ENCODE peak calls at places on chromosomes 1 and 21, in eight cellular contexts. One of them, this sample, is unnamed.
A peak's percentile ranks its signal among the peaks of the same experiment; 100 is the strongest.

GRCh38 chr1:8879348-8880067 is 1.0 kb upstream of the ENO1 start:
- DNase-seq in sigmoid colon: peak; percentile 81
- DNase-seq in K562: no peak
- DNase-seq in IMR-90: no peak
- DNase-seq in Peyer's patch: no peak
- DNase-seq in stomach: no peak
- DNase-seq in heart left ventricle: no peak
- DNase-seq in transverse colon: no peak
- DNase-seq in this sample: peak; percentile 85

GRCh38 chr1:1144122-1144842 is 28.4 kb upstream of the C1orf159 start:
- DNase-seq in Peyer's patch: peak; percentile 87
- DNase-seq in stomach: peak; percentile 90
- DNase-seq in IMR-90: no peak
- DNase-seq in heart left ventricle: no peak
- DNase-seq in sigmoid colon: no peak
- DNase-seq in K562: no peak
- DNase-seq in transverse colon: peak; percentile 86
- DNase-seq in this sample: no peak

GRCh38 chr1:180898441-180899219 is 14.1 kb upstream of the KIAA1614 start:
- DNase-seq in sigmoid colon: no peak
- DNase-seq in heart left ventricle: no peak
- DNase-seq in Peyer's patch: no peak
- DNase-seq in K562: no peak
- DNase-seq in stomach: no peak
- DNase-seq in transverse colon: no peak
- DNase-seq in IMR-90: peak; percentile 12
- DNase-seq in this sample: no peak

GRCh38 chr1:101198842-101199636 is 37.8 kb upstream of the S1PR1 start:
- DNase-seq in stomach: no peak
- DNase-seq in transverse colon: no peak
- DNase-seq in Peyer's patch: no peak
- DNase-seq in heart left ventricle: no peak
- DNase-seq in IMR-90: no peak
- DNase-seq in K562: peak; percentile 37
- DNase-seq in sigmoid colon: no peak
- DNase-seq in this sample: no peak

GRCh38 chr1:34361121-34361520 is 184.4 kb downstream of the C1orf94 start:
- DNase-seq in stomach: no peak
- DNase-seq in sigmoid colon: no peak
- DNase-seq in transverse colon: no peak
- DNase-seq in heart left ventricle: no peak
- DNase-seq in Peyer's patch: no peak
- DNase-seq in K562: no peak
- DNase-seq in IMR-90: no peak
- DNase-seq in this sample: no peak

GRCh38 chr21:29334717-29335428 is 36.2 kb downstream of the BACH1 start:
- DNase-seq in transverse colon: no peak
- DNase-seq in Peyer's patch: no peak
- DNase-seq in IMR-90: peak; percentile 78
- DNase-seq in K562: no peak
- DNase-seq in stomach: no peak
- DNase-seq in sigmoid colon: no peak
- DNase-seq in heart left ventricle: no peak
- DNase-seq in this sample: no peak

GRCh38 chr1:156677616-156678596 is 699 bp upstream of the NES start:
- DNase-seq in stomach: peak; percentile 54
- DNase-seq in IMR-90: peak; percentile 89
- DNase-seq in Peyer's patch: no peak
- DNase-seq in transverse colon: peak; percentile 56
- DNase-seq in heart left ventricle: peak; percentile 80
- DNase-seq in K562: peak; percentile 87
- DNase-seq in sigmoid colon: peak; percentile 88
- DNase-seq in this sample: peak; percentile 58

GRCh38 chr1:71242239-71242638 is 161.4 kb upstream of the ZRANB2 start:
- DNase-seq in K562: no peak
- DNase-seq in transverse colon: no peak
- DNase-seq in stomach: no peak
- DNase-seq in Peyer's patch: no peak
- DNase-seq in IMR-90: peak; percentile 10
- DNase-seq in heart left ventricle: no peak
- DNase-seq in sigmoid colon: no peak
- DNase-seq in this sample: no peak

GRCh38 chr1:171381866-171382210 is 67.9 kb downstream of the FMO4 start:
- DNase-seq in transverse colon: no peak
- DNase-seq in K562: no peak
- DNase-seq in Peyer's patch: no peak
- DNase-seq in IMR-90: no peak
- DNase-seq in heart left ventricle: no peak
- DNase-seq in stomach: no peak
- DNase-seq in sigmoid colon: no peak
- DNase-seq in this sample: no peak

GRCh38 chr1:150560011-150560438 is 10.8 kb downstream of the ADAMTSL4 start:
- DNase-seq in K562: peak; percentile 84
- DNase-seq in sigmoid colon: peak; percentile 91
- DNase-seq in IMR-90: no peak
- DNase-seq in stomach: peak; percentile 85
- DNase-seq in Peyer's patch: peak; percentile 81
- DNase-seq in transverse colon: peak; percentile 85
- DNase-seq in heart left ventricle: peak; percentile 77
- DNase-seq in this sample: peak; percentile 76

GRCh38 chr1:64010316-64010715 is 193.1 kb upstream of the UBE2U start:
- DNase-seq in transverse colon: no peak
- DNase-seq in K562: no peak
- DNase-seq in stomach: no peak
- DNase-seq in Peyer's patch: no peak
- DNase-seq in sigmoid colon: no peak
- DNase-seq in heart left ventricle: no peak
- DNase-seq in IMR-90: no peak
- DNase-seq in this sample: no peak

GRCh38 chr1:64013395-64013794 is 190.0 kb upstream of the UBE2U start:
- DNase-seq in sigmoid colon: no peak
- DNase-seq in K562: no peak
- DNase-seq in stomach: no peak
- DNase-seq in Peyer's patch: no peak
- DNase-seq in heart left ventricle: no peak
- DNase-seq in transverse colon: no peak
- DNase-seq in IMR-90: no peak
- DNase-seq in this sample: no peak
- TF ChIP-seq CTCF in sigmoid colon: no peak
- TF ChIP-seq CTCF in K562: no peak
- TF ChIP-seq CTCF in stomach: no peak
- TF ChIP-seq CTCF in Peyer's patch: no peak
- TF ChIP-seq CTCF in heart left ventricle: no peak
- TF ChIP-seq CTCF in transverse colon: no peak
- TF ChIP-seq CTCF in IMR-90: no peak
- TF ChIP-seq CTCF in this sample: no peak

DNA sequence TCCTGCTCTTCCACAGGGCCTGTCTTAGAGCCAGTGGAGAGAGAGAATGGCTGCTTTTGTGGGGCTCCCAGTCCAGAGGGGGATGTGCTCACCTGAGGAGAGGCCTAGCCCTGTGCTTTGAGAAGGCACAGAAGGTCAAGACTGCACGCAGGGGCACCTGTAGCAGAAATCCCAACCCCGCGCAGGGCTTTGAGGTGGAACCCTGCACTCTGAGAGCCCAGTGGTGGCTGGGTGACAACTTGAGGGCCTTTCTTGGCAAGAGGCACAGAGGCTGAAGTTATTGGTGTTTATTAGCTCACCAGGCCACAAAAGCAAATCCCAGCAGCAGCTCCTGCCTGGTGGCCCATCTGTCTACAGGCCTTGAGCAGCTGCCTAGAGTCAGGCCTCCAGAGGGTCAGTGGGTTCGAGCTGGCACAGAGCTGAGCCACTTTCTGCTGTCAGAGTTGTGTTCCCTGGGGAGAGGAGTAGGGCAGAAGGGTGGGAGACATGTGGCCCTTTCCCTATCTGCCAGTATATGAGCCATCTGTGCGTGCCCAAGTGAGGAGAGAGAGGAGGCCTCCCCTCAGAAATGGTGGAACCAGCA is 31.4 kb downstream of the SZRD1 start:
- DNase-seq in Peyer's patch: no peak
- DNase-seq in stomach: no peak
- DNase-seq in IMR-90: no peak
- DNase-seq in sigmoid colon: no peak
- DNase-seq in K562: no peak
- DNase-seq in transverse colon: no peak
- DNase-seq in heart left ventricle: no peak
- DNase-seq in this sample: no peak
- H3K36me3 ChIP-seq in Peyer's patch: peaks cover 51% of the 10 kb centered on the region
- H3K36me3 ChIP-seq in stomach: peaks cover 42% of the 10 kb centered on the region
- H3K36me3 ChIP-seq in IMR-90: peaks cover 45% of the 10 kb centered on the region
- H3K36me3 ChIP-seq in sigmoid colon: peaks cover 24% of the 10 kb centered on the region
- H3K36me3 ChIP-seq in K562: peaks cover 57% of the 10 kb centered on the region
- H3K36me3 ChIP-seq in transverse colon: no peaks in the 10 kb centered on the region
- H3K36me3 ChIP-seq in heart left ventricle: no peaks in the 10 kb centered on the region
- H3K36me3 ChIP-seq in this sample: peaks cover 29% of the 10 kb centered on the region

GRCh38 chr21:16536661-16537359 is 807.0 kb downstream of the USP25 start:
- DNase-seq in Peyer's patch: no peak
- DNase-seq in transverse colon: no peak
- DNase-seq in sigmoid colon: no peak
- DNase-seq in IMR-90: peak; percentile 6
- DNase-seq in stomach: no peak
- DNase-seq in heart left ventricle: no peak
- DNase-seq in K562: no peak
- DNase-seq in this sample: no peak

GRCh38 chr21:16534408-16535099 is 804.8 kb downstream of the USP25 start:
- DNase-seq in heart left ventricle: peak; percentile 83
- DNase-seq in transverse colon: peak; percentile 16
- DNase-seq in IMR-90: peak; percentile 32
- DNase-seq in K562: no peak
- DNase-seq in sigmoid colon: peak; percentile 85
- DNase-seq in Peyer's patch: no peak
- DNase-seq in stomach: peak; percentile 29
- DNase-seq in this sample: peak; percentile 82

GRCh38 chr21:16533692-16534407 is 804.1 kb downstream of the USP25 start:
- DNase-seq in K562: no peak
- DNase-seq in stomach: no peak
- DNase-seq in transverse colon: no peak
- DNase-seq in IMR-90: no peak
- DNase-seq in heart left ventricle: no peak
- DNase-seq in Peyer's patch: no peak
- DNase-seq in sigmoid colon: no peak
- DNase-seq in this sample: no peak

GRCh38 chr21:16532841-16533240 is 803.1 kb downstream of the USP25 start:
- DNase-seq in Peyer's patch: no peak
- DNase-seq in IMR-90: peak; percentile 43
- DNase-seq in K562: no peak
- DNase-seq in transverse colon: no peak
- DNase-seq in sigmoid colon: no peak
- DNase-seq in heart left ventricle: no peak
- DNase-seq in stomach: no peak
- DNase-seq in this sample: no peak

DNA sequence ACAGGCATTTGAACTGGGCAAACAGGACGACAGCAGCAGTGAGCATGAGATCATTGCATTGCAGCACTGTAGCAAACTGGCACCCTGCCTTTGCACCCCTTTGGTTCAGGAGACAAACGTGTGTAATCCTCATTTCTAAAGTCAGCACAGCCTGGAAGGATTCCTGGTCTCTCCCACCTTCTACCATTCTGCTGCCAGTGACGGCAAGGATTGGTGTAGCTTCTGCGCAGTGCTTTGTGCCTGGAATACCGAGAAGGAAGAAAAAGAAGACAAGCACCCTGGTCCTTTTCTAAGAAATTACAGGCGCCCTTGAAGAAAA is 805.3 kb downstream of the USP25 start:
- DNase-seq in K562: no peak
- DNase-seq in sigmoid colon: peak; percentile 93
- DNase-seq in IMR-90: peak; percentile 55
- DNase-seq in stomach: peak; percentile 30
- DNase-seq in Peyer's patch: no peak
- DNase-seq in heart left ventricle: peak; percentile 83
- DNase-seq in transverse colon: peak; percentile 30
- DNase-seq in this sample: peak; percentile 94
- TF ChIP-seq POLR2A in K562: no peak
- TF ChIP-seq POLR2A in sigmoid colon: no peak
- TF ChIP-seq POLR2A in IMR-90: no peak
- TF ChIP-seq POLR2A in stomach: no peak
- TF ChIP-seq POLR2A in Peyer's patch: no peak
- TF ChIP-seq POLR2A in heart left ventricle: no peak
- TF ChIP-seq POLR2A in transverse colon: no peak
- TF ChIP-seq POLR2A in this sample: peak; percentile 89

GRCh38 chr21:44304846-44305245 is 5.0 kb downstream of the PFKL start:
- DNase-seq in K562: peak; percentile 63
- DNase-seq in IMR-90: peak; percentile 23
- DNase-seq in heart left ventricle: no peak
- DNase-seq in sigmoid colon: no peak
- DNase-seq in Peyer's patch: peak; percentile 72
- DNase-seq in transverse colon: peak; percentile 64
- DNase-seq in stomach: peak; percentile 43
- DNase-seq in this sample: peak; percentile 48

GRCh38 chr21:44305691-44306090 is 5.8 kb downstream of the PFKL start:
- DNase-seq in K562: no peak
- DNase-seq in Peyer's patch: no peak
- DNase-seq in sigmoid colon: no peak
- DNase-seq in IMR-90: no peak
- DNase-seq in heart left ventricle: no peak
- DNase-seq in stomach: no peak
- DNase-seq in transverse colon: no peak
- DNase-seq in this sample: peak; percentile 31

GRCh38 chr21:44301961-44302406 is 2.1 kb downstream of the PFKL start:
- DNase-seq in stomach: peak; percentile 59
- DNase-seq in heart left ventricle: no peak
- DNase-seq in K562: no peak
- DNase-seq in Peyer's patch: no peak
- DNase-seq in sigmoid colon: no peak
- DNase-seq in transverse colon: peak; percentile 43
- DNase-seq in IMR-90: no peak
- DNase-seq in this sample: no peak

GRCh38 chr21:44304041-44304738 is 4.3 kb downstream of the PFKL start:
- DNase-seq in IMR-90: no peak
- DNase-seq in heart left ventricle: no peak
- DNase-seq in stomach: no peak
- DNase-seq in sigmoid colon: no peak
- DNase-seq in transverse colon: peak; percentile 25
- DNase-seq in Peyer's patch: no peak
- DNase-seq in K562: no peak
- DNase-seq in this sample: no peak

DNA sequence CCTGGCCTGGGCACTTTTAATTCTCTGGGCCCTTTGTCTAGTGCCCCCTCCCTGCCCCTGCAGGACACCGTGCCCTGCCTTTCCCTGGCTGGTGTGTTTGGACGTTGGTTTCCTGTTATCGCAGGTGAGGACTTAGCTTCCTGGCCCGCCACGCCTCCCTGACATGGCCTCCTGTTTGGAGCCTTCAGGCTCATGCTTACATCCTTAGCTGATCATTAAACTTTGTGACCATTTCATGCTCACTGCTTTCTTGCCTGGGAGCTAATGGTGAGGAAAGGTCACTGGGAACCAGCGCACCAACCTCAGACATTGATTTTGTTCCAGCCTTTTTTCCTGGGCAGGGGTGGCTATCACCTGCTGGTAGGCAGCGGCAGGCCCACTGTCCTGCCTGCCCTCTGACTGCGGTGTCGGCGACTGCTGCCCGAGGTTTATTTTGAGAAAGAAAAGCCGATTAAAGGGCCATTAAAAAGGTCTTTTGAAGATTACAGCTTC is 3.7 kb downstream of the PFKL start:
- DNase-seq in K562: no peak
- DNase-seq in transverse colon: peak; percentile 86
- DNase-seq in stomach: peak; percentile 78
- DNase-seq in sigmoid colon: no peak
- DNase-seq in IMR-90: no peak
- DNase-seq in Peyer's patch: peak; percentile 88
- DNase-seq in heart left ventricle: no peak
- DNase-seq in this sample: no peak
- TF ChIP-seq CTCF in K562: no peak
- TF ChIP-seq CTCF in transverse colon: peak; percentile 20
- TF ChIP-seq CTCF in stomach: no peak
- TF ChIP-seq CTCF in sigmoid colon: no peak
- TF ChIP-seq CTCF in IMR-90: no peak
- TF ChIP-seq CTCF in Peyer's patch: no peak
- TF ChIP-seq CTCF in heart left ventricle: no peak
- TF ChIP-seq CTCF in this sample: no peak

This sample was measured in adrenal gland.